ENCODE peak calls at places on chromosomes 7 and 10, in six cellular contexts. L, P, H, C, B and M are unnamed samples.

GRCh38 chr10:126892150-126892872 is 12.9 kb upstream of the DOCK1 start:
- DNase-seq in L (no peak), P (no peak), H (no peak), C (no peak), B (no peak), M (no peak)

GRCh38 chr7:16504019-16504418 is 22.6 kb upstream of the LRRC72 start:
- DNase-seq in L (peak; percentile 4), P (no peak), H (no peak), C (no peak), B (no peak), M (no peak)

GRCh38 chr10:104472957-104473745 is 119.5 kb downstream of the CFAP58 start:
- DNase-seq in L (peak; percentile 66), P (no peak), H (no peak), C (no peak), B (no peak), M (no peak)

GRCh38 chr7:101518348-101518747 is 110.7 kb downstream of the MYL10 start:
- DNase-seq in L (no peak), P (no peak), H (no peak), C (no peak), B (no peak), M (no peak)

GRCh38 chr7:19268737-19269136 is 123.5 kb upstream of the FERD3L start:
- DNase-seq in L (peak; percentile 44), P (no peak), H (no peak), C (no peak), B (no peak), M (no peak)

GRCh38 chr7:134483296-134483695 is 24.4 kb upstream of the AKR1B1 start:
- DNase-seq in L (no peak), P (no peak), H (no peak), C (no peak), B (no peak), M (no peak)

GRCh38 chr7:47215640-47216039 is 366.3 kb downstream of the TNS3 start:
- DNase-seq in L (no peak), P (no peak), H (no peak), C (no peak), B (no peak), M (no peak)

GRCh38 chr10:60433684-60434083 is 44.0 kb upstream of the ANK3 start:
- DNase-seq in L (peak; percentile 87), P (no peak), H (no peak), C (no peak), B (no peak), M (no peak)

GRCh38 chr7:12256025-12256570 is 45.0 kb downstream of the TMEM106B start:
- DNase-seq in L (peak; percentile 51), P (no peak), H (no peak), C (no peak), B (no peak), M (no peak)

GRCh38 chr10:1109795-1110673 is 53.8 kb downstream of the WDR37 start:
- DNase-seq in L (peak; percentile 70), P (peak; percentile 88), H (peak; percentile 58), C (peak; percentile 92), B (peak; percentile 9), M (peak; percentile 27)

GRCh38 chr10:47440207-47440606 is 43.7 kb downstream of the ANXA8 start:
- DNase-seq in L (no peak), P (no peak), H (no peak), C (peak; percentile 21), B (no peak), M (no peak)

GRCh38 chr7:12373580-12374263 is 29.9 kb downstream of the VWDE start:
- DNase-seq in L (no peak), P (no peak), H (no peak), C (no peak), B (no peak), M (no peak)

GRCh38 chr7:155338632-155339320 is 41.1 kb downstream of the INSIG1 start:
- DNase-seq in L (no peak), P (no peak), H (no peak), C (no peak), B (no peak), M (no peak)

GRCh38 chr7:23184291-23184690 is 2.4 kb downstream of the NUP42 start:
- DNase-seq in L (no peak), P (no peak), H (no peak), C (no peak), B (no peak), M (no peak)
- H3K4me2 ChIP-seq in L (peak overlapping the region; percentile 73), P (peak overlapping the region; percentile 8), H (peak overlapping the region; percentile 68), C (no peak overlapping the region), B (peak overlapping the region; percentile 58), M (peak overlapping the region; percentile 95)

GRCh38 chr10:113360870-113361269 is 192.0 kb upstream of the HABP2 start:
- DNase-seq in L (no peak), P (no peak), H (no peak), C (no peak), B (no peak), M (no peak)

GRCh38 chr10:113356794-113357687 is 195.8 kb upstream of the HABP2 start:
- DNase-seq in L (peak; percentile 28), P (no peak), H (no peak), C (no peak), B (no peak), M (no peak)

GRCh38 chr10:113359664-113360063 is 193.2 kb upstream of the HABP2 start:
- DNase-seq in L (no peak), P (no peak), H (no peak), C (no peak), B (no peak), M (no peak)

GRCh38 chr10:113362645-113363091 is 190.2 kb upstream of the HABP2 start:
- DNase-seq in L (peak; percentile 71), P (no peak), H (no peak), C (no peak), B (peak; percentile 52), M (no peak)

GRCh38 chr10:113357688-113358306 is 195.1 kb upstream of the HABP2 start:
- DNase-seq in L (no peak), P (no peak), H (no peak), C (peak; percentile 37), B (no peak), M (no peak)
- TF ChIP-seq EZH2phosphoT487 in L (no peak), P (no peak), H (no peak), C (no peak), B (no peak), M (no peak)

GRCh38 chr10:96846395-96846794 is 14.3 kb downstream of the LCOR start:
- DNase-seq in L (no peak), P (no peak), H (no peak), C (no peak), B (no peak), M (no peak)

GRCh38 chr10:96846926-96847325 is 14.8 kb downstream of the LCOR start:
- DNase-seq in L (no peak), P (no peak), H (no peak), C (no peak), B (no peak), M (no peak)

GRCh38 chr10:96851281-96851680 is 19.2 kb downstream of the LCOR start:
- DNase-seq in L (peak; percentile 54), P (no peak), H (no peak), C (no peak), B (no peak), M (no peak)

GRCh38 chr10:96850113-96850512 is 18.0 kb downstream of the LCOR start:
- DNase-seq in L (no peak), P (no peak), H (no peak), C (no peak), B (no peak), M (no peak)

GRCh38 chr10:96850825-96851224 is 18.7 kb downstream of the LCOR start:
- DNase-seq in L (peak; percentile 96), P (no peak), H (no peak), C (no peak), B (no peak), M (no peak)
- H3K4me2 ChIP-seq in L (peak overlapping the region; percentile 84), P (peak overlapping the region; percentile 0), H (no peak overlapping the region), C (no peak overlapping the region), B (no peak overlapping the region), M (no peak overlapping the region)

DNA sequence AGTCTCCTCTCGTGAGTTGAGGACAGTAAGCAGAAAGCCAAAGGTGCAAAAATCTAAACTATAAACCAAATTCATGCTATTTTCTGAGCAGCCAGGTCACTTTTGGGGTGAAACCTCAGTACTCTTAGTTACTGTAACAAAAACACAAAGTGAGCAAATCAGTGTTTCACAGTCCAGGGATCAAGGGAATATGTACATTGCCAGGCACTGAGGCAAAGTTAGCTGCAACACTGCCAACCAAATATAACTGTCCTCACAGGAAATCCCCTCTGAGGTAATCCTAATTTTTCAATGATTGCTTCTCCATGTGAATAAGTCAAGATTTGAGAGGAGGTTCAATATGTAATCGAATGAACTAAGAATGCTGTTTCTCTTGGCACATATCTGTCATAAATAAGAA is 229.7 kb downstream of the TSPAN12 start:
- DNase-seq in L (no peak), P (no peak), H (no peak), C (no peak), B (no peak), M (no peak)
- TF ChIP-seq EZH2phosphoT487 in L (no peak), P (no peak), H (no peak), C (no peak), B (no peak), M (no peak)

DNA sequence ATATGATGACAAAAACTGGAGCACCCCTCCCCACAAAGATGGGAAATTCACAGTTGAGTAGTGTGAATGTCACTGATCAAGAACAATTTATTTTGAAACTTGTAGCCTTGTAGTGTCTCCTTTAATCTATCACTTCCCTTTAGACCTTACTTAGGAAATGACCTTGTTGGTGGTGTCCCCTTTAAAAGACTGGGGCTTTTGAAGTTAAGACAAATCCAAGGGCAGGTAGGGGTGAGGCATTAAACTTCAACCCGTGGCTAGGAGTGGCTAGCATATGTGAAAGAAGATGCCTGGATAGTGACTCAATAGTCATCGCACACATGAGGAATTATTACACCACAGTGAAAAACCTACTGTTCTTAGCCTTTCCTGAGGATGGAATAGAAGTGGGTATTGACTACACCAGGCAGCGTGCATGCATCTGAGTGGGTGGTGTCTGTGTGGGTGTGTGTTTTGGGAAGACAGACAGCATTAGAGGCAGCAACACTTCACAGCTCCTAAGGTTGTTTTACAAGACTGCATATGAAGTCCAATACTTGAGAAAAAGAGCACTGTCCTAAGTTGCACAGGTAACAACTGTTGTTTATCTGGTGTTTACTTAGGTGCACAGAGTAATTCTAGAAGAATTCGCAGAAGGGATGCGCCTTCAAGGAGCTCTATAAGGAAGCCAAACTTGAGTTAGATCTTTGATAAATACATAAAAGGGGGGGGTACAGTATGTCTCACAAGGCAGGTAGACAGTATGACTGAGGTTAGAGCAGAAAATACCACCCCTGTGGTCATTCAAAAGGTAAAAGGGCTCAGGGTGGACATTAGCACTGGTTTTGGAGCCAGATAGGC is 32.9 kb downstream of the ABLIM1 start:
- DNase-seq in L (no peak), P (no peak), H (peak; percentile 44), C (no peak), B (no peak), M (no peak)
- H3K4me2 ChIP-seq in L (no peak overlapping the region), P (no peak overlapping the region), H (peak overlapping the region; percentile 71), C (no peak overlapping the region), B (no peak overlapping the region), M (no peak overlapping the region)